ENCODE peak calls at places on chromosomes 6 and 20, in four cellular contexts. D is cardiac muscle cell, S is HL-60, I is neural crest cell. V is an unnamed sample.

GRCh38 chr6:30507849-30508843 is 18.8 kb downstream of the HLA-E start:
- DNase-seq in D (no peak), S (peak), I (no peak), V (no peak)

GRCh38 chr20:25117961-25118360 is 36.0 kb upstream of the VSX1 start:
- DNase-seq in D (no peak), S (no peak), I (no peak), V (no peak)

GRCh38 chr6:21259660-21260059 is 333.9 kb upstream of the SOX4 start:
- DNase-seq in D (no peak), S (no peak), I (no peak), V (no peak)

GRCh38 chr6:122735618-122736017 is 43.9 kb upstream of the FABP7 start:
- DNase-seq in D (no peak), S (no peak), I (no peak), V (no peak)

GRCh38 chr6:104642871-104643270 is 216.8 kb downstream of the HACE1 start:
- DNase-seq in D (no peak), S (no peak), I (no peak), V (no peak)

GRCh38 chr6:16224409-16224808 is 14.0 kb upstream of the GMPR start:
- DNase-seq in D (no peak), S (peak), I (no peak), V (no peak)

GRCh38 chr20:57288676-57289075 is 22.2 kb upstream of the BMP7 start:
- DNase-seq in D (no peak), S (no peak), I (no peak), V (no peak)

GRCh38 chr6:113371106-113371505 is 486.0 kb upstream of the MARCKS start:
- DNase-seq in D (no peak), S (no peak), I (no peak), V (no peak)

GRCh38 chr6:82906489-82906888 is 159.2 kb downstream of the UBE3D start:
- DNase-seq in D (peak), S (no peak), I (no peak), V (no peak)

GRCh38 chr6:158468666-158469065 is 91.2 kb upstream of the TMEM181 start:
- DNase-seq in D (no peak), S (no peak), I (no peak), V (no peak)

GRCh38 chr20:32832664-32833063 is 12.9 kb downstream of the MAPRE1 start:
- DNase-seq in D (no peak), S (no peak), I (no peak), V (no peak)

GRCh38 chr20:22775256-22775655 is 190.9 kb upstream of the FOXA2 start:
- DNase-seq in D (no peak), S (no peak), I (no peak), V (no peak)

GRCh38 chr6:22053385-22053997 is 243.3 kb downstream of the PRL start:
- DNase-seq in D (no peak), S (peak), I (no peak), V (no peak)

GRCh38 chr6:3961581-3962225 is 112.5 kb downstream of the FAM50B start:
- DNase-seq in D (no peak), S (no peak), I (no peak), V (no peak)

GRCh38 chr20:63529180-63529860 is 7.9 kb downstream of the PTK6 start:
- DNase-seq in D (no peak), S (no peak), I (no peak), V (no peak)

GRCh38 chr20:4230651-4231050 is 215.3 kb upstream of the RNF24 start:
- DNase-seq in D (no peak), S (no peak), I (no peak), V (no peak)

GRCh38 chr20:4235512-4236043 is 220.2 kb upstream of the RNF24 start:
- DNase-seq in D (no peak), S (no peak), I (no peak), V (no peak)

GRCh38 chr20:4234664-4235063 is 219.3 kb upstream of the RNF24 start:
- DNase-seq in D (no peak), S (no peak), I (no peak), V (no peak)

GRCh38 chr20:4234128-4234527 is 218.8 kb upstream of the RNF24 start:
- DNase-seq in D (no peak), S (no peak), I (no peak), V (no peak)

DNA sequence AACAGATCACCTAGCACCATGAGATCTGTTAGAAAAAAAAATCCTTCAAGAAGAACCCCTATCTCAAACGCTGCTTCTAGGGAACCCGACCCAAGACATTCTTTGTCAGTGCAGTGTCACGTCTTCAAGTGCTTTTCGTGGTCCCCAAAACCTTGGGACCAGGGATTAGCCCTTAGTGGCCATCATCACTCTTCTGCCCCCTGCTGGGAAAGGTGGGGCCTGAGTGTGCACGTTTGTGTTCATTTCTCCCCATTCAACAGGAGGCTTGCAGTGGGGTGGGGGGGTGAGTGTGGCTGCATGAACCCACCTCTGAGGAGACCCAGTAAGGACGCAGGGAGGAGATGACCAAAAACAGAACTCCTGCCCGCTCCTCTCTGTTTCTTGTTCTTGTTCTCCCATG is 218.2 kb upstream of the RNF24 start:
- DNase-seq in D (no peak), S (no peak), I (no peak), V (no peak)
- TF ChIP-seq CTCF in D (peak), S (no peak), I (no peak), V (no peak)

GRCh38 chr6:7991992-7992815 is 72.0 kb downstream of the BLOC1S5 start:
- DNase-seq in D (no peak), S (peak), I (no peak), V (no peak)
- TF ChIP-seq CTCF in D (peak), S (no peak), I (peak), V (peak)

GRCh38 chr6:63306446-63306845 is 13.3 kb downstream of the LGSN start:
- DNase-seq in D (no peak), S (no peak), I (no peak), V (no peak)

GRCh38 chr6:63305278-63305677 is 14.5 kb downstream of the LGSN start:
- DNase-seq in D (no peak), S (no peak), I (no peak), V (no peak)

DNA sequence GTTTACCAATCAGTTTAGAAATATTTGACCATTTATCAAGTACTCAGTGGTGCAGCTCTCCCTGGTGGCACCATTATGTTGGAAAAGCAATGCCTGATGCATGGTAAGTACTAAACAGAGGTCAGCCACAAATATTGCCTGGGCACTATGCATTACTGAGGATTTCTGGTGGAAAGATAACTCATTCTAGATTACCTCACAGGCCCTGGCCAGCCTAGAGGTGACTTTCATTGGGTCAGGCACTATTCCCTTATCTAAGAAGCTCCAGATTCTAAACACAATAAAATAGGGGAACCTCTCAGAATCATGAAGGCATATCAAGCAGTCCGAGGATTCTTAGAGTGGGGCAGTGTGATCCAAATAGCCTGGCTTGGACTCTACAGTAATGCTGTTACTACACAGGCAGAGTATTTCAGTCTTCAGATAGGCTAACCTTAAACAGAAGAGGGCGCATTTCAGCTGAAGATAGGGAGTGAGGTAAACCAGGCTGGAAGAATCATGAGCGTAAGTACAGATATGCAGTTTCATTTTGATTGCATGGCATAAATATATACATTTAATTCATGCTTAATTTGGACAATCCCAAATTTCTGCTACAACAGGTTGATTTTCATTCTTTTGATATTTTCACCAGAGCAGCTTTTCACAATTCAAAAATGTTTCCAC is 12.1 kb downstream of the LGSN start:
- DNase-seq in D (peak), S (peak), I (no peak), V (no peak)
- TF ChIP-seq CTCF in D (peak), S (peak), I (peak), V (no peak)

DNA sequence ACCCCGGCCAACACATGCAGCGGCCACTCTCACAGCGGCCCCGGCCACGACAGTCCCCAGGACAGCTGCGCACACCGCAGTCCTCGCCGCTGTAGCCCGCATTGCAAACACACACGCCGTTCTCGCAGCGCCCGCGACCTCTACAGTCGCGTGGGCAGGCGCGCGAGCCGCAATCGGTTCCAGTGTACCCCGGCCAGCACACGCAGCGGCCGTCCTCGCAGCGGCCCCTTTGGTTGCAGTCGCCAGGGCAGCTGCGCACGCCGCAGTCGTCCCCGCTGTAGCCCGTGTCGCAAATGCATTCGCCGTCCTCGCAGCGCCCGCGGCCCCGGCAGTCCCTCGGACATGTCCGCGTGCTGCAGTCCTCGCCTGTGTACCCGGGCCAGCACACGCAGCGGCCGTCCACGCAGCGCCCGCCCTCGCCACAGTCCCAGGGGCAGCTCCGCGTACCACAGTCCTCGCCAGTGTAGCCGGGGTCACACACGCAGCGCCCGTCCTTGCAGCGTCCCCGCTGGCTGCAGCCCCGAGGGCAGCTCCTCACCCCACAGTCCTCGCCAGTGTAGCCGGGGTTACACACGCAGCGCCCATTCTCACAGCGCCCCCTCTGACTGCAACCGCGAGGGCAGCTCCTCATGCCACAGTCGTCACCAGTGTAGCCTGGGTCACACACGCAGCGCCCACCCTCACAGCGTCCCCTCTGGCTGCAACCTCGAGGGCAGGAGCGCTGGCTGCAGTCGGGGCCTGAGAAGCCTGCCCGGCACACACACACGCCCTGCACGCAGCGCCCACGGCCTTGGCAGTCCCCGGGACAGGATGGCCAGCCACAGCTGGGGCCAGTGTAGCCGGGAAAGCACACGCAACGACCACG is 12.5 kb downstream of the TNXB start:
- DNase-seq in D (no peak), S (no peak), I (no peak), V (no peak)
- TF ChIP-seq CTCF in D (no peak), S (no peak), I (no peak), V (no peak)

GRCh38 chr20:46708172-46708860 is 1.1 kb upstream of the SLC2A10 start:
- DNase-seq in D (no peak), S (no peak), I (no peak), V (no peak)
- TF ChIP-seq CTCF in D (peak), S (no peak), I (peak), V (peak)

DNA sequence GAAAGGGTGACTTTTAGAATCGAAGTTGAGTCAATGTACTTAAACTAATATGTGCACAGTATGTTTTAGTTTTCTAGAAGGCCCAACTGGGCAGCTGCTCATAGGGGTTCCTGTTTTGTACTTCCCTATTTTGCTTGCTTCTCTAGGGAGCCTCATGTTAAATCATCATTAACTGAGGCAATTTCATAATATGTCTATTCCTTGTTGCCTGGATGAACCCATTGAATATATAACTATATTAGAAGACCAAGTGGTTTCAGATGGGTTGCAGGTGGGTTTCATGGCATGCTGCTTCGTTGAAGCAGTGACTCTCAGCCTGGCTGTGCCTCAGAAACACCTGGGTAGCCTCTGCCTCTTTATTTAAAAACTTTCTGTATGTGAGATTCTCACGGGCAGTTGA is 22.2 kb downstream of the CARMIL1 start:
- DNase-seq in D (no peak), S (peak), I (no peak), V (no peak)
- TF ChIP-seq CTCF in D (no peak), S (no peak), I (no peak), V (no peak)

DNA sequence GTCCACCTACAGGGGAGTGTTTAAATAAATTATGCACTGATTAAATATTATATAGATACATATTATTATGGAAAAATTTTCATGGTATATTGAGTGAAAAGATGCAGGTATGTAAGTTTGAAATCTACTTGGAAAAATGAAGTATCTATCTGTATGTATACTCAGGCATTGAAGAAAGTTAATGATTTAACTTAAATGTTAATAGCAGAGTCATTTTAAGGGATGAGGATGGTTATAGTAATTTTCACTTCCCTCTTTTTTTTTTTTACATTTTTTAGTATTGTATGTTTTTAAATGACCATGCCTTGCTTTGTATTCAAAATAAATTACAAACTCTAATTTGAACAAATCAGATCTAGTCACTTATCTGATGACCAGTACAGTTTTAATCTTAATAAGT is 43.2 kb upstream of the NOTCH4 start:
- DNase-seq in D (no peak), S (no peak), I (no peak), V (no peak)
- TF ChIP-seq CTCF in D (no peak), S (no peak), I (no peak), V (no peak)

GRCh38 chr6:163814494-163815364 is 400.2 kb downstream of the QKI start:
- DNase-seq in D (no peak), S (no peak), I (no peak), V (no peak)
- TF ChIP-seq CTCF in D (no peak), S (no peak), I (no peak), V (no peak)

GRCh38 chr6:32116674-32117073 is 7.5 kb upstream of the TNXB start:
- DNase-seq in D (peak), S (no peak), I (peak), V (no peak)
- TF ChIP-seq CTCF in D (peak), S (peak), I (peak), V (peak)